ENCODE peak calls at places on chromosomes 4 and X, in seven cellular contexts. N is HCT116, A is endothelial cell of umbilical vein, M is SK-N-SH, H is HepG2, Y is GM12892, P is H1. I is an unnamed sample.

GRCh38 chr4:152265149-152265621 is 270.7 kb downstream of the FBXW7 start:
- DNase-seq in P (no peak), H (peak), Y (no peak), M (no peak), A (no peak), N (no peak), I (no peak)

GRCh38 chrX:43165343-43165920 is 387.5 kb upstream of the PPP1R2C start:
- DNase-seq in Y (no peak), N (no peak), P (no peak), A (no peak), H (no peak), M (no peak), I (no peak)

GRCh38 chrX:1126738-1127137 is 85.7 kb downstream of the CRLF2 start:
- DNase-seq in A (no peak), H (no peak), P (no peak), N (no peak), M (no peak), Y (no peak), I (no peak)

GRCh38 chrX:30144221-30144620 is 71.1 kb upstream of the MAGEB2 start:
- DNase-seq in Y (no peak), N (no peak), A (no peak), H (no peak), M (no peak), P (no peak), I (no peak)

GRCh38 chr4:170698334-170698733 is 608.6 kb upstream of the AADAT start:
- DNase-seq in N (no peak), A (no peak), M (no peak), H (no peak), Y (no peak), P (no peak), I (peak)

GRCh38 chr4:25860586-25861421 is 2.0 kb downstream of the SEL1L3 start:
- DNase-seq in Y (no peak), P (no peak), H (no peak), N (no peak), A (peak), M (no peak), I (no peak)

GRCh38 chr4:186201535-186202230 is 10.3 kb downstream of the CYP4V2 start:
- DNase-seq in N (peak), A (no peak), H (peak), M (peak), P (no peak), Y (peak), I (no peak)

GRCh38 chr4:155639674-155640529 is 26.7 kb upstream of the GUCY1A1 start:
- DNase-seq in Y (no peak), P (no peak), H (no peak), M (no peak), A (peak), N (no peak), I (peak)

GRCh38 chr4:24912252-24913098 is at the start of gene CCDC149:
- DNase-seq in H (peak), A (peak), Y (no peak), P (peak), N (peak), M (peak), I (no peak)

GRCh38 chrX:68354869-68355628 is 78.2 kb downstream of the OPHN1 start:
- DNase-seq in P (no peak), H (no peak), Y (no peak), N (no peak), M (no peak), A (no peak), I (no peak)

GRCh38 chr4:80322716-80323115 is 12.8 kb upstream of the CFAP299 start:
- DNase-seq in N (no peak), H (no peak), M (no peak), A (peak), Y (no peak), P (no peak), I (no peak)

GRCh38 chr4:112923514-112923913 is 125.9 kb upstream of the ANK2 start:
- DNase-seq in A (no peak), P (no peak), H (no peak), N (no peak), Y (no peak), M (no peak), I (no peak)

GRCh38 chrX:20067709-20068315 is 48.9 kb downstream of the MAP7D2 start:
- DNase-seq in N (peak), P (no peak), M (peak), Y (no peak), A (peak), H (no peak), I (no peak)

GRCh38 chr4:168221298-168221697 is 97.3 kb downstream of the DDX60 start:
- DNase-seq in M (no peak), H (no peak), Y (no peak), A (peak), P (no peak), N (no peak), I (no peak)

GRCh38 chr4:1113311-1114009 is at the start of gene RNF212:
- DNase-seq in H (no peak), Y (no peak), M (peak), N (no peak), P (no peak), A (peak), I (no peak)
- TF ChIP-seq POLR2AphosphoS5 in H (no peak), Y (no peak), M (no peak), N (no peak), P (no peak), A (no peak), I (no peak)

DNA sequence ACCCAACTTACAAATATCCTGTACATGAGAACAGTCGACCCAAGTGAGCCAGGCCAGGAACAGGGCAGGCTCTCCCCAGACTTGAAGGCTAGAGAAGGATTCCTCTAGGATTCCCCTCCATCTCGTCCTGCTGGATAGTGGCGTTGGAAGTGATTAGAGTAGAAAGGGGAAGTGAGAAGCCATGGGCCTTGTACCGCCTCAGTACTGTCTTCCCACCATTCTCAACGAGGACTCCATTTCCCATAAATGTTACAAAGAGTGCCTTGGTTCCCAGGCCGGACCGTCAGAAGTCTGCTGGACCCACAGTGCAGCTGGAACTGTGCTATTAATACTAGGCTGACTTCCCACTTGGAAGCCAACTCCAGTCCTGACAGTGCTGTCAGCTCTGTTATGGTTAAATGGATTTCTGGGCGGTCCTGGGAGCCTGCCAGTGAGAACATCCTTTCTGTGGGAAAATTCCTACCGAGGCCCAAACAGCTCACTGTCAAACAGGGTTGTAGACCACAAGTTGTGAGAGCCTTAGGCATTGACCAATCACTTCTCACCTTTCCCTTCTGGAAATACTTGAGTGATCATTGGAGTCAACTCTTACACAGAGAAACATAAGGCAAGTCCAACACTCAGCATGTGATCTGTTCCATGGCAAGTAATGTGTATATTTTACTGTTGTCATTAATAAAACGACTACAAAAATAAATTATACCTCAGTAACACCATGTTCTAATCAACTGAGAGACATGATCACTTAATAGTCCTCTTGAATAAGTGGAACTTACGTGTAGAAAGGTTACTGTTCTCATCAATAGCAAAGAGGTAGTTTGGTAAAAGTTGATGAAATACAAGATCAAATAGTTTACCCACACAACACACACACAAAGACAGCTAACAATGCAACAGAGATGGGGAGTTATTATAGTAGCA is 58.4 kb downstream of the AMELX start:
- DNase-seq in A (no peak), M (no peak), P (no peak), H (no peak), N (no peak), Y (no peak), I (no peak)
- TF ChIP-seq POLR2AphosphoS5 in A (no peak), M (no peak), P (no peak), H (no peak), N (no peak), Y (no peak), I (no peak)

GRCh38 chr4:48681856-48682255 is 98.2 kb downstream of the FRYL start:
- DNase-seq in H (peak), Y (no peak), A (peak), P (no peak), M (no peak), N (no peak), I (peak)

GRCh38 chr4:48686369-48686768 is 93.7 kb downstream of the FRYL start:
- DNase-seq in H (no peak), N (no peak), M (peak), P (no peak), A (no peak), Y (no peak), I (no peak)

GRCh38 chr4:48680848-48681568 is 99.1 kb downstream of the FRYL start:
- DNase-seq in P (no peak), A (no peak), M (no peak), N (no peak), Y (no peak), H (no peak), I (no peak)

GRCh38 chr4:48687313-48687712 is 92.8 kb downstream of the FRYL start:
- DNase-seq in H (no peak), N (no peak), Y (no peak), P (no peak), M (peak), A (no peak), I (no peak)

DNA sequence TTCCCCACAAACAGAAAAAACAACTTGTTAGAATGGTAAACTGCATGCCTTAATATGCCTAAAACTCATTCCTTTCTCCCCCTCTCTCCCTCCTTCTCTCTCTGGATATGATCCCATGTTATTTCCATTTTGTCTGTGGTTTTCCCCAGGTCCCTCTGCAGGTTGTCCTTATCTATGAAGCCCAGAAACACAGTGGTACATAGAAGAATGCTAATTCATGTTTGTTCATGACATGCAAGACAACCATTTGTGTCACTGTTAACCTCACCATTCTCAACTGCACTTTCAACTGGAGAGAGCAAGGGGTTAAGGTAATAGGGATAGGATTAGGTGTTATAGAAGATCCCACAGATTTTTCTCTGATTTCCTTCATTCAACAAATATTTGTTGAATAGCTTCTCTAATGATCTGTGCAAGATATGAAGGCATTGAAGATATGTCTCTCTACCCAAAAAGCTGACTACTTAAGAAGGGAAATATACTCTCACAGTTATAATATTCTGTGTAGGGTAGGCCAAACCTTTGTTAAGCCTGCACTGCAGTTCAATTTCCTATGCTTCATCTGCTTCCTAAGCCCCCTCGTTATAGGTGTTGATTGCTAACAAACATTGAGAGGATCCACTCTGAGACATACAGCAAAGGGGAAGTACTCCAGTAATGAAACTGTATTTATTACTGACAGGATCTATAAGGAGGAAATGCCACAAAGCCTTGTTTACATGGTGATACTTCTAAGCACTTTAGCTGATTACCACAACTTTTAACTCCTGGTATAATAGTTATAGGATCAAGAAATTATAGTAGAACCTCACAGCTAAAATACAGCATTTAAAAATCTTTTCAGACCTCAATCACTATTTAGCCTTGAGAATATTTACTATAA is 96.1 kb downstream of the FRYL start:
- DNase-seq in N (no peak), M (no peak), P (no peak), A (peak), Y (peak), H (no peak), I (no peak)
- TF ChIP-seq POLR2AphosphoS5 in N (no peak), M (no peak), P (no peak), A (no peak), Y (no peak), H (no peak), I (no peak)

DNA sequence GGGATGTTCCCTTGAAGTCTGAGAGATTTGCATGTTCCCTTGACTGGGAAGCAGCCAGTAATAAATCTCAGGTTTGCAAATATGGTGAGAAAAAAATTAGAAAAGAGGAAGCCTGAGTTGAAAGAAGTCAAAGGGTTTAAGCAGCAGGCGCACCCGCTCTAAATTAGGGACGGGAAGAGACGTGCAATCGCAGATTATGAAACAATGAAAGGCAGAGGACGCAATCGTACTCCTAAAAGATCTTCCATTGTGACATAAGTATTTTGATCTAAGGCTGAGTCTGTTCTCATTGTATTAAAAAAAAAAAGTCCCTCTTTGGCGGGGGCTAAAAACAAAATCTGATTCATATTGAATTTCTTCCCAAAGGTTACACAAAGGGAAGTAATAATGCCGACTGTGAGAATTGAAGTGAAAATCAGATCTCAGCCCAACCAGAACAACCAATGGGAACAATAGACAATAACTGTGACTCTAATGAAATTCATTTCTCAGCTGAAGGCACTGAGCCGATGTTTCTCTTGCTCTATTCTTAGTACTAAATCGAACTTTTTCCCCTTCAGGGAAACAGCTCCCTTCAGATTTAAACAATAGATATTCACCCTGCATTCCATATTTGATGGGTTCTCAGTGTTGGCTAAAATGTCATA is 28.3 kb downstream of the SAT1 start:
- DNase-seq in H (no peak), P (no peak), Y (no peak), N (no peak), M (no peak), A (peak), I (no peak)
- TF ChIP-seq POLR2AphosphoS5 in H (no peak), P (no peak), Y (no peak), N (no peak), M (no peak), A (no peak), I (no peak)

GRCh38 chrX:72240976-72241375 is 2.1 kb upstream of the ERCC6L start:
- DNase-seq in M (no peak), H (peak), P (no peak), A (no peak), Y (no peak), N (no peak), I (no peak)
- TF ChIP-seq POLR2AphosphoS5 in M (no peak), H (no peak), P (no peak), A (no peak), Y (no peak), N (no peak), I (no peak)

GRCh38 chrX:103309860-103310591 is 764 bp downstream of the BEX2 start:
- DNase-seq in N (no peak), Y (no peak), H (no peak), M (peak), P (no peak), A (no peak), I (no peak)

GRCh38 chrX:103311401-103311785 is 603 bp upstream of the BEX2 start:
- DNase-seq in M (no peak), P (no peak), H (no peak), Y (no peak), N (no peak), A (no peak), I (no peak)

GRCh38 chrX:103310592-103311400 is at the start of gene BEX2:
- DNase-seq in Y (peak), M (peak), P (peak), N (peak), A (peak), H (no peak), I (no peak)
- TF ChIP-seq POLR2AphosphoS5 in Y (no peak), M (peak), P (peak), N (peak), A (no peak), H (no peak), I (no peak)

DNA sequence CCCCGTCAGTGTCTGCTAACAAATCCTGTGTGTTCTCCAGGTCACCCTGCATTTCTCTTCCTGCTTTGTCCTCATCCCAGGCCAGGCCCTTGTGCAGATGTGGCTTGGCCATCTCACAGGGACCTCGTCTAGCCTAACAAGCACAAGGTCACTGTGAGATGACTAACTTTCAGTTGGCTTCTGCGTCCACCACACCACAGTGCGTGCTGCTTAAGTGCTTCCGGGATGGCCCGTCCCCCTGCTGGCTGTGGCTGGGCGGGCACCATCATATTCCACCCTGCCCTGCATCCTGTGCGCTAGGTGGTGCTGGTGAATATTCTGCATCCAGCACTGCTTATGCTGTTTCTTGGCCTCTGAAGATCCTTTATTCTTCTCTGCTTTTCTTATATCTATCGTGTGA is 33.8 kb downstream of the RBBP7 start:
- DNase-seq in Y (no peak), M (peak), N (no peak), A (no peak), P (no peak), H (peak), I (no peak)
- TF ChIP-seq POLR2AphosphoS5 in Y (no peak), M (no peak), N (no peak), A (peak), P (peak), H (no peak), I (no peak)

I was measured in GM12878.